ENCODE peak calls at places on chromosome 22, in four cellular contexts. H is stimulated activated CD4-positive, alpha-beta T cell treated with anti-CD3 and anti-CD28 coated beads, TNF-alpha, amount 100 ng/mL, for 1 hour; M is activated naive CD4-positive, alpha-beta T cell; S is GM03348. P is an unnamed sample.

GRCh38 chr22:23163665-23164064 is 16.6 kb upstream of the BCR start:
- DNase-seq in H (no peak), S (no peak), M (no peak), P (no peak)

GRCh38 chr22:24181088-24181995 is at the start of gene SUSD2:
- DNase-seq in M (no peak), S (no peak), H (no peak), P (no peak)

GRCh38 chr22:46748948-46749681 is 11.1 kb upstream of the CERK start:
- DNase-seq in S (peak), H (no peak), M (no peak), P (no peak)

GRCh38 chr22:46394622-46395021 is 59.1 kb downstream of the TRMU start:
- DNase-seq in H (no peak), S (no peak), M (no peak), P (no peak)

GRCh38 chr22:47168441-47168840 is 406.0 kb downstream of the TBC1D22A start:
- DNase-seq in S (no peak), M (no peak), H (no peak), P (no peak)

GRCh38 chr22:35363571-35364086 is 17.3 kb upstream of the HMOX1 start:
- DNase-seq in S (no peak), H (no peak), M (no peak), P (no peak)

GRCh38 chr22:29615705-29616104 is 12.3 kb downstream of the NF2 start:
- DNase-seq in M (no peak), H (no peak), S (no peak), P (no peak)

GRCh38 chr22:38967451-38968450 is 10.3 kb downstream of the APOBEC3A start:
- DNase-seq in S (no peak), H (no peak), M (no peak), P (no peak)

GRCh38 chr22:39396156-39396796 is 3.3 kb upstream of the TAB1 start:
- DNase-seq in H (no peak), S (no peak), M (no peak), P (no peak)

P was measured in H1.